ENCODE peak calls at places on chromosomes 13 and 19, in six cellular contexts. J, M, D, B, G and L are unnamed samples. For H3K4me1, the result is how much of the 10 kb centered on the place peaks cover.

GRCh38 chr19:5926641-5927438 is 12.8 kb downstream of the CAPS start:
- DNase-seq in J (no peak), M (no peak), D (no peak), B (no peak), G (peak), L (peak)

GRCh38 chr19:54017266-54017665 is 25.8 kb downstream of the CACNG6 start:
- DNase-seq in J (no peak), M (no peak), D (no peak), B (no peak), G (no peak), L (no peak)

GRCh38 chr13:102597029-102598015 is 536 bp downstream of the TPP2 start:
- DNase-seq in J (peak), M (no peak), D (no peak), B (peak), G (no peak), L (peak)

GRCh38 chr19:29260477-29261317 is 47.7 kb upstream of the UQCRFS1 start:
- DNase-seq in J (no peak), M (no peak), D (no peak), B (peak), G (no peak), L (no peak)

GRCh38 chr19:5340637-5341447 is at the start of gene PTPRS:
- DNase-seq in J (peak), M (no peak), D (peak), B (peak), G (peak), L (peak)

GRCh38 chr13:110913911-110914292 is 967 bp downstream of the ANKRD10 start:
- DNase-seq in J (no peak), M (no peak), D (no peak), B (peak), G (no peak), L (no peak)

GRCh38 chr13:72469932-72470331 is 257.5 kb downstream of the MZT1 start:
- DNase-seq in J (no peak), M (no peak), D (no peak), B (no peak), G (no peak), L (no peak)

GRCh38 chr13:50521750-50522149 is 321.7 kb downstream of the DLEU7 start:
- DNase-seq in J (no peak), M (no peak), D (no peak), B (peak), G (no peak), L (no peak)

GRCh38 chr19:45130236-45130635 is 30.5 kb downstream of the NKPD1 start:
- DNase-seq in J (no peak), M (no peak), D (no peak), B (no peak), G (no peak), L (no peak)

GRCh38 chr19:32104465-32105235 is 240.8 kb upstream of the ZNF507 start:
- DNase-seq in J (no peak), M (no peak), D (no peak), B (no peak), G (no peak), L (no peak)

GRCh38 chr13:25886438-25887214 is 165.2 kb downstream of the SHISA2 start:
- DNase-seq in J (no peak), M (no peak), D (no peak), B (no peak), G (no peak), L (no peak)

GRCh38 chr19:35518313-35518712 is 4.9 kb upstream of the DMKN start:
- DNase-seq in J (no peak), M (no peak), D (no peak), B (no peak), G (no peak), L (no peak)

GRCh38 chr13:37348916-37349653 is 243.6 kb upstream of the CSNK1A1L start:
- DNase-seq in J (no peak), M (no peak), D (no peak), B (no peak), G (no peak), L (no peak)

GRCh38 chr13:81488021-81488420 is 1147.1 kb upstream of the SPRY2 start:
- DNase-seq in J (no peak), M (no peak), D (no peak), B (no peak), G (no peak), L (no peak)

GRCh38 chr13:59416561-59416960 is 747.2 kb downstream of the DIAPH3 start:
- DNase-seq in J (no peak), M (no peak), D (no peak), B (no peak), G (no peak), L (no peak)

GRCh38 chr13:71625183-71625582 is 241.8 kb downstream of the DACH1 start:
- DNase-seq in J (no peak), M (no peak), D (no peak), B (no peak), G (no peak), L (no peak)

GRCh38 chr13:108220042-108220441 is 1.9 kb downstream of the ABHD13 start:
- DNase-seq in J (no peak), M (no peak), D (no peak), B (no peak), G (no peak), L (no peak)

GRCh38 chr19:16200038-16200775 is 2.5 kb downstream of the AP1M1 start:
- DNase-seq in J (no peak), M (no peak), D (no peak), B (no peak), G (no peak), L (no peak)
- H3K4me1 ChIP-seq in J (half or more), M (under half), D (under half), B (under half), G (under half), L (under half)

GRCh38 chr13:99657848-99658265 is 156.6 kb downstream of the TM9SF2 start:
- DNase-seq in J (peak), M (no peak), D (peak), B (no peak), G (no peak), L (peak)
- H3K4me3 ChIP-seq in J (peak), M (peak), D (peak), B (no peak), G (peak), L (peak)

GRCh38 chr13:114142137-114142550 is 9.7 kb upstream of the RASA3 start:
- DNase-seq in J (no peak), M (no peak), D (no peak), B (no peak), G (no peak), L (no peak)

GRCh38 chr13:114142640-114143490 is 10.4 kb upstream of the RASA3 start:
- DNase-seq in J (peak), M (no peak), D (peak), B (peak), G (no peak), L (peak)

GRCh38 chr13:114141261-114141996 is 9.0 kb upstream of the RASA3 start:
- DNase-seq in J (no peak), M (no peak), D (no peak), B (no peak), G (no peak), L (no peak)

GRCh38 chr13:114140909-114141255 is 8.5 kb upstream of the RASA3 start:
- DNase-seq in J (no peak), M (no peak), D (no peak), B (no peak), G (no peak), L (peak)

DNA sequence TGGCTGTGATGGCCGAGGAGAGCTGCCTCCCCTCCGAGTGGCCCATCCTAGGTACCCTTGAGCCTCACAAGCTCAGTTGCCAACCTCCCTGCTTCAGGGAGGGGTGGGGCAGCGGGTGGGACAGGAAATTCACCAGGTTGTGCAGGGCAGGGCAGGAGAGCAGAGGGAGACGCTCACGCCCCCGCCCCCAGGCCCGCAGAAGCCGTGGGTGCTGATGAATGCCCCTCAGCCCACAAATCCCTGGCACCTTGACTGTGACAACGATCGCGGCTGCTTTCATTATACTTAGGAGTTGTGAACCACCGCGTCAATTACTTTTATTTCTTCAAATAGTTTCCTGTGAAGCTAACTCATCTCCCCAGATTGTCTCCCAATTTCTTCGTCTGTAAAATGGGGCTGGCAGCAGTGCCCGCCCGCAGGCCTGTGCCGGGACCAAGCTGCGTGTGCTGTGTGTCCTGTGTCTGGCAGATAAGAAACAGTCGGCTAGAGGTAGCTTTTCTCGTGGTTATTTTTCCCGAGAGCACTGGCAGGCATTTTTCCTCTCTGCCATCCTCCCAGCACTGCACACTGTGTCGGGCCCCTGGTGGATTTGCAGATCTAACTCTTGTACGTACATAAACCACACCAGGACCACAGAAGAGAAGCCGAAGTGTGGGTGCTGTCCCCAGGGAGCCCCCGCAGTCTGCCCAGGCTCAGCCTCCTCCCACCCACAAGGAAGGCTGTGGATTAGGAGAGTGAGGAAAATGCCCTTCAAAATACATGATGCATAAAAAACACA is 7.9 kb upstream of the RASA3 start:
- DNase-seq in J (no peak), M (no peak), D (peak), B (no peak), G (no peak), L (no peak)
- H3K4me1 ChIP-seq in J (half or more), M (under half), D (half or more), B (under half), G (under half), L (under half)

GRCh38 chr13:106859505-106859904 is 291.6 kb upstream of the ARGLU1 start:
- DNase-seq in J (no peak), M (no peak), D (no peak), B (no peak), G (no peak), L (no peak)
- H3K4me3 ChIP-seq in J (no peak), M (no peak), D (no peak), B (no peak), G (no peak), L (no peak)

GRCh38 chr19:39341720-39342604 is at the start of gene SAMD4B:
- DNase-seq in J (peak), M (peak), D (peak), B (peak), G (peak), L (peak)
- H3K4me1 ChIP-seq in J (under half), M (under half), D (under half), B (under half), G (under half), L (under half)

GRCh38 chr19:52691737-52692136 is 43.1 kb downstream of the ZNF611 start:
- DNase-seq in J (no peak), M (no peak), D (no peak), B (peak), G (no peak), L (no peak)
- H3K4me3 ChIP-seq in J (no peak), M (peak), D (no peak), B (no peak), G (no peak), L (no peak)

DNA sequence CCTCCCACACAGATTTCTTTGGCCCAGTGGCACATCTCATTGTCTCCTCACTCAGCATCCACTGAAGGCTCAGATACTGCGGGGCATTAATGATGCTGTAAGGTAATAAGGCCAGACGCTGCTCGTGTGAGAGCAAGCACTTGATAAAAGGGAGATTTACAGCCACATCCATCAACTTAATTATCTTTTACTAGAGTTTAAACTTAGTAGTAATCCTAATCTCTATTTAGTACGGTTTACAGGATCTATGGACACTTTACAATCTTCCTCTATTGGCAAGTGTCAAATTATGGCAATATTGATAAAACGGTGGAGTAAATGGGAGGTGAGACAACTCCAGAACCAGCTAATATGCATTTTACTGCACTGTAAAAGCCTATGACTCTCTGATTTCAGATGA is 192.7 kb upstream of the GPR12 start:
- DNase-seq in J (no peak), M (no peak), D (no peak), B (no peak), G (no peak), L (no peak)
- H3K4me1 ChIP-seq in J (under half), M (under half), D (under half), B (under half), G (under half), L (under half)